ENCODE peak calls at places on chromosomes 4 and X, in five cellular contexts. One of them, this sample, is unnamed.

GRCh38 chr4:152087335-152087734 is 326.5 kb upstream of the GATB start:
- DNase-seq in thoracic aorta: no peak
- DNase-seq in mucosa of descending colon: no peak
- DNase-seq in activated T-cell treated with anti-CD3 and anti-CD28 coated beads for 48 hours: no peak
- DNase-seq in HS-5: no peak
- DNase-seq in this sample: no peak

GRCh38 chr4:8451440-8452182 is 11.0 kb downstream of the TRMT44 start:
- DNase-seq in thoracic aorta: no peak
- DNase-seq in mucosa of descending colon: no peak
- DNase-seq in activated T-cell treated with anti-CD3 and anti-CD28 coated beads for 48 hours: no peak
- DNase-seq in HS-5: no peak
- DNase-seq in this sample: peak; percentile 46

GRCh38 chrX:96837808-96838207 is 45.9 kb upstream of the RPA4 start:
- DNase-seq in thoracic aorta: no peak
- DNase-seq in mucosa of descending colon: no peak
- DNase-seq in activated T-cell treated with anti-CD3 and anti-CD28 coated beads for 48 hours: no peak
- DNase-seq in HS-5: no peak
- DNase-seq in this sample: no peak

GRCh38 chrX:17374619-17375360 is at the start of gene NHS:
- DNase-seq in thoracic aorta: no peak
- DNase-seq in mucosa of descending colon: peak; percentile 77
- DNase-seq in activated T-cell treated with anti-CD3 and anti-CD28 coated beads for 48 hours: no peak
- DNase-seq in HS-5: no peak
- DNase-seq in this sample: peak; percentile 32

GRCh38 chr4:8157496-8157895 is 1.1 kb downstream of the ABLIM2 start:
- DNase-seq in thoracic aorta: no peak
- DNase-seq in mucosa of descending colon: peak; percentile 67
- DNase-seq in activated T-cell treated with anti-CD3 and anti-CD28 coated beads for 48 hours: no peak
- DNase-seq in HS-5: no peak
- DNase-seq in this sample: no peak

GRCh38 chrX:47217121-47217851 is 1.2 kb upstream of the CDK16 start:
- DNase-seq in thoracic aorta: no peak
- DNase-seq in mucosa of descending colon: no peak
- DNase-seq in activated T-cell treated with anti-CD3 and anti-CD28 coated beads for 48 hours: no peak
- DNase-seq in HS-5: peak; percentile 20
- DNase-seq in this sample: peak; percentile 30

GRCh38 chr4:4950891-4951290 is 68.4 kb downstream of the CYTL1 start:
- DNase-seq in thoracic aorta: no peak
- DNase-seq in mucosa of descending colon: no peak
- DNase-seq in activated T-cell treated with anti-CD3 and anti-CD28 coated beads for 48 hours: no peak
- DNase-seq in HS-5: no peak
- DNase-seq in this sample: no peak

GRCh38 chr4:78426972-78427371 is 124.6 kb upstream of the ANXA3 start:
- DNase-seq in thoracic aorta: no peak
- DNase-seq in mucosa of descending colon: no peak
- DNase-seq in activated T-cell treated with anti-CD3 and anti-CD28 coated beads for 48 hours: no peak
- DNase-seq in HS-5: no peak
- DNase-seq in this sample: no peak

GRCh38 chr4:148216866-148217814 is 225.1 kb downstream of the NR3C2 start:
- DNase-seq in thoracic aorta: no peak
- DNase-seq in mucosa of descending colon: no peak
- DNase-seq in activated T-cell treated with anti-CD3 and anti-CD28 coated beads for 48 hours: no peak
- DNase-seq in HS-5: no peak
- DNase-seq in this sample: peak; percentile 33

GRCh38 chr4:56465599-56466295 is 1.7 kb upstream of the SRP72 start:
- DNase-seq in thoracic aorta: no peak
- DNase-seq in mucosa of descending colon: no peak
- DNase-seq in activated T-cell treated with anti-CD3 and anti-CD28 coated beads for 48 hours: no peak
- DNase-seq in HS-5: no peak
- DNase-seq in this sample: no peak

GRCh38 chr4:118113220-118113619 is 78.9 kb downstream of the NDST3 start:
- DNase-seq in thoracic aorta: no peak
- DNase-seq in mucosa of descending colon: no peak
- DNase-seq in activated T-cell treated with anti-CD3 and anti-CD28 coated beads for 48 hours: no peak
- DNase-seq in HS-5: no peak
- DNase-seq in this sample: no peak

GRCh38 chr4:94714761-94715160 is 43.0 kb upstream of the BMPR1B start:
- DNase-seq in thoracic aorta: no peak
- DNase-seq in mucosa of descending colon: no peak
- DNase-seq in activated T-cell treated with anti-CD3 and anti-CD28 coated beads for 48 hours: no peak
- DNase-seq in HS-5: no peak
- DNase-seq in this sample: no peak

GRCh38 chrX:108167211-108167872 is 75.8 kb downstream of the ATG4A start:
- DNase-seq in thoracic aorta: no peak
- DNase-seq in mucosa of descending colon: no peak
- DNase-seq in activated T-cell treated with anti-CD3 and anti-CD28 coated beads for 48 hours: no peak
- DNase-seq in HS-5: no peak
- DNase-seq in this sample: no peak

GRCh38 chrX:106035064-106035463 is 3.5 kb downstream of the SERPINA7 start:
- DNase-seq in thoracic aorta: no peak
- DNase-seq in mucosa of descending colon: no peak
- DNase-seq in activated T-cell treated with anti-CD3 and anti-CD28 coated beads for 48 hours: no peak
- DNase-seq in HS-5: no peak
- DNase-seq in this sample: no peak

GRCh38 chr4:1351854-1352633 is 5.0 kb downstream of the UVSSA start:
- DNase-seq in thoracic aorta: peak; percentile 55
- DNase-seq in mucosa of descending colon: peak; percentile 89
- DNase-seq in activated T-cell treated with anti-CD3 and anti-CD28 coated beads for 48 hours: peak; percentile 85
- DNase-seq in HS-5: no peak
- DNase-seq in this sample: peak; percentile 91

GRCh38 chrX:20454117-20454516 is 187.4 kb upstream of the RPS6KA3 start:
- DNase-seq in thoracic aorta: no peak
- DNase-seq in mucosa of descending colon: no peak
- DNase-seq in activated T-cell treated with anti-CD3 and anti-CD28 coated beads for 48 hours: no peak
- DNase-seq in HS-5: no peak
- DNase-seq in this sample: no peak

GRCh38 chrX:54812306-54812705 is 4.8 kb downstream of the MAGED2 start:
- DNase-seq in thoracic aorta: no peak
- DNase-seq in mucosa of descending colon: no peak
- DNase-seq in activated T-cell treated with anti-CD3 and anti-CD28 coated beads for 48 hours: no peak
- DNase-seq in HS-5: no peak
- DNase-seq in this sample: no peak

GRCh38 chr4:88130003-88130402 is 28.4 kb downstream of the ABCG2 start:
- DNase-seq in thoracic aorta: no peak
- DNase-seq in mucosa of descending colon: no peak
- DNase-seq in activated T-cell treated with anti-CD3 and anti-CD28 coated beads for 48 hours: no peak
- DNase-seq in HS-5: no peak
- DNase-seq in this sample: no peak

GRCh38 chrX:13082286-13083065 is 38.1 kb upstream of the FAM9C start:
- DNase-seq in thoracic aorta: no peak
- DNase-seq in mucosa of descending colon: no peak
- DNase-seq in activated T-cell treated with anti-CD3 and anti-CD28 coated beads for 48 hours: no peak
- DNase-seq in HS-5: no peak
- DNase-seq in this sample: no peak

GRCh38 chr4:150501983-150502382 is 80.0 kb upstream of the MAB21L2 start:
- DNase-seq in thoracic aorta: no peak
- DNase-seq in mucosa of descending colon: no peak
- DNase-seq in activated T-cell treated with anti-CD3 and anti-CD28 coated beads for 48 hours: no peak
- DNase-seq in HS-5: no peak
- DNase-seq in this sample: no peak

GRCh38 chr4:40550900-40551546 is 78.6 kb downstream of the RBM47 start:
- DNase-seq in thoracic aorta: no peak
- DNase-seq in mucosa of descending colon: no peak
- DNase-seq in activated T-cell treated with anti-CD3 and anti-CD28 coated beads for 48 hours: no peak
- DNase-seq in HS-5: no peak
- DNase-seq in this sample: peak; percentile 53

GRCh38 chr4:100889401-100889800 is 371.6 kb upstream of the EMCN start:
- DNase-seq in thoracic aorta: no peak
- DNase-seq in mucosa of descending colon: no peak
- DNase-seq in activated T-cell treated with anti-CD3 and anti-CD28 coated beads for 48 hours: no peak
- DNase-seq in HS-5: no peak
- DNase-seq in this sample: no peak

GRCh38 chr4:55742655-55743191 is 76.9 kb upstream of the EXOC1L start:
- DNase-seq in thoracic aorta: no peak
- DNase-seq in mucosa of descending colon: no peak
- DNase-seq in activated T-cell treated with anti-CD3 and anti-CD28 coated beads for 48 hours: no peak
- DNase-seq in HS-5: no peak
- DNase-seq in this sample: no peak

GRCh38 chr4:125042031-125042430 is 272.7 kb upstream of the FAT4 start:
- DNase-seq in thoracic aorta: no peak
- DNase-seq in mucosa of descending colon: no peak
- DNase-seq in activated T-cell treated with anti-CD3 and anti-CD28 coated beads for 48 hours: no peak
- DNase-seq in HS-5: no peak
- DNase-seq in this sample: no peak